ENCODE peak calls at places on chromosomes 3 and 15, in ten cellular contexts. R is left ventricle myocardium inferior; X is cardiac muscle cell; D is H1; F is heart left ventricle; W is CD8-positive, alpha-beta T cell; Q is stomach; U is IMR-90; K is transverse colon; J is endothelial cell of umbilical vein. Z is an unnamed sample.

GRCh38 chr3:188362405-188362831 is 208.5 kb downstream of the LPP start:
- DNase-seq in F (no peak), Q (no peak), X (peak; percentile 85), D (no peak), U (peak; percentile 69), J (peak; percentile 84), R (no peak), K (no peak), W (no peak), Z (no peak)

GRCh38 chr15:80175436-80175835 is 22.6 kb downstream of the FAH start:
- DNase-seq in F (no peak), X (no peak), D (no peak), W (no peak), Q (no peak), U (no peak), J (no peak), K (no peak), R (no peak), Z (no peak)

GRCh38 chr3:139718415-139718814 is 40.6 kb upstream of the NMNAT3 start:
- DNase-seq in R (peak; percentile 44), F (peak; percentile 35), J (no peak), U (peak; percentile 3), Q (no peak), K (peak; percentile 8), D (peak; percentile 68), X (peak; percentile 41), W (no peak), Z (no peak)

GRCh38 chr3:132593950-132594328 is 3.1 kb upstream of the ACKR4 start:
- DNase-seq in K (no peak), F (no peak), R (no peak), W (no peak), J (peak; percentile 93), D (no peak), Q (no peak), X (peak; percentile 49), U (peak; percentile 85), Z (no peak)

GRCh38 chr3:76063019-76063418 is 277.7 kb upstream of the ZNF717 start:
- DNase-seq in W (no peak), U (peak; percentile 82), R (no peak), D (no peak), Q (no peak), K (no peak), X (peak; percentile 21), J (no peak), F (no peak), Z (no peak)

GRCh38 chr15:88950600-88951160 is 37.5 kb upstream of the MFGE8 start:
- DNase-seq in F (no peak), U (no peak), R (no peak), Q (no peak), K (no peak), W (no peak), D (no peak), X (no peak), J (no peak), Z (no peak)

GRCh38 chr3:46280105-46280797 is 38.0 kb downstream of the CCR3 start:
- DNase-seq in R (no peak), X (peak; percentile 35), K (no peak), F (no peak), U (peak; percentile 30), Q (no peak), D (no peak), W (no peak), J (no peak), Z (peak; percentile 45)

GRCh38 chr3:73687081-73688004 is 62.6 kb upstream of the PDZRN3 start:
- DNase-seq in W (no peak), J (no peak), D (no peak), Q (no peak), F (no peak), U (peak; percentile 71), R (no peak), X (no peak), K (no peak), Z (no peak)

GRCh38 chr15:82679626-82680199 is 30.0 kb downstream of the AP3B2 start:
- DNase-seq in X (no peak), J (no peak), K (no peak), R (no peak), D (no peak), F (no peak), U (no peak), Q (no peak), W (no peak), Z (no peak)

GRCh38 chr3:194275231-194275671 is 75.9 kb downstream of the CPN2 start:
- DNase-seq in Q (no peak), X (no peak), R (no peak), K (no peak), J (peak; percentile 24), W (no peak), D (no peak), F (peak; percentile 15), U (no peak), Z (no peak)

GRCh38 chr3:125143538-125143937 is 69.0 kb downstream of the SLC12A8 start:
- DNase-seq in Q (no peak), U (no peak), X (peak; percentile 50), J (no peak), R (no peak), W (no peak), D (no peak), K (no peak), F (no peak), Z (no peak)

DNA sequence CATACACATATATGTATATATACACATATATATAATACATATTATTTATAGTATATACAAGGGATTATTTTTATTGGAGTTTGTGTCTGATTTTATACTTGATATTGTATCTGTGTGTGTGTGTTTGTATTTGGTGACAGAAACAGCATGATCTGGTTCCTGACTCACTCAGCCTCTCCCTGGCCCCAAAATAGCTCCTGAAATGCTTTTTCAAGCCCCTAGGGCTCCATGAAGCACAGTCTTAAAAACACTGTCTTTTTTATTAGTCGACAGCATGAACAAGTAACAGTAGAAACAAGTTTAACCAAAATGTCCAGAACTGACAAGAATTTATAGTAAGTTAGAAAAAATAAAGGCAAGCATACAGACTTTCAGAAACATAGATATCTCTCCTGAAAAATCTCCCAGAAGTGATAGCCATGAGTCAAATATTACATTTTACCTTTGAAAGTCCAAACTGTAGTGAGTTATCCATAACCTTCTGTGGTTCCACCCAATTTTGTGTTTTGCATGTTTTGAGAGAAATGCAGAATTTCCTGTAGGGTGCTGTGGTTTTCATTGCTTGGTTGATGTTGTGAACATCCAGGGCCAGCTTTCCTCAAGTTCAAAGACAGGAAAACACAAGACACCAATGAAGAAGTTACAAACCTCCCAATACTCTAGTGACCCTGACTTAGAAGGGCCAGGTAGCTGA is 98.5 kb upstream of the CCDC80 start:
- DNase-seq in X (no peak), R (no peak), F (no peak), J (no peak), K (no peak), U (peak; percentile 50), Q (no peak), D (no peak), W (no peak), Z (no peak)
- TF ChIP-seq CTCF in X (no peak), R (no peak), F (no peak), J (no peak), K (no peak), U (peak; percentile 6), Q (no peak), D (no peak), W (no peak), Z (no peak)

DNA sequence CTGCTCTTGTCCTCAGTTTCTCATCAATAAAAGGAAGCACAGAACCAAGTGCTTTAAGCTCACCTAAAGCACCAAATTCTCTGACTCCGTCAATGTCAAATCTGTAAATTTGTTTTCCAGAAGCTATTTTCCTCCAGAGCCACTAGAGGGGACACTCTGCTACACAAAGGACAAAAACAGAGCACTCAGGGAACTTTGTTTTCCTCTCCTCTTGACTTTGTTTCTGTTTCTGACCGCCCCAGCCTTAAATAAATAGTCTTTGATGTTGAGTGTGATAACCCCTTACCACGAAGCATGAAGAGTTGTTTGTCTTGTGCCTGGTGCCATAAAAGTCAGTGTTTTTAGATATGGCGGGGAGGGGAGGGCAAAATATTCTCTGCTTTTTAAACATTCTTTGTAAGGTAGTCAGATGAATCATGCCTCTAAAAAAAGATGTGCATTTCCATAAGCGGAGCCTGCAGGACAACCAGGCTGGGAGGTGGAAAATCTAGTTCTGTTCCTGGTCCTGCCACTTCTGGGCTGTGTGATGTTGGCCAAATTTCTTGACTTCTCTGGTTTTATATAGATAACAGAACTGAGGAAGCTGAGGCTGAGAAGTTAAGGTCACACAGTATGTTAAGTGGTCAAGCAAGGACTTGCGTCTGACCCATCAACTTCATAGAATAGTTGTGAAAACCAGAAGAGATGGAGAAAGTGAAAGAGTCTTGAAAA is 7.3 kb upstream of the ZBTB38 start:
- DNase-seq in D (no peak), R (no peak), K (no peak), U (peak; percentile 90), X (peak; percentile 91), W (no peak), F (no peak), Q (no peak), J (peak; percentile 92), Z (peak; percentile 32)
- H3K27ac ChIP-seq in D (no peak overlapping the region), R (peak overlapping the region; percentile 54), K (peak overlapping the region; percentile 67), U (peak overlapping the region; percentile 85), X (no peak overlapping the region), W (no peak overlapping the region), F (peak overlapping the region; percentile 49), Q (peak overlapping the region; percentile 23), J (peak overlapping the region; percentile 53), Z (peak overlapping the region; percentile 33)

DNA sequence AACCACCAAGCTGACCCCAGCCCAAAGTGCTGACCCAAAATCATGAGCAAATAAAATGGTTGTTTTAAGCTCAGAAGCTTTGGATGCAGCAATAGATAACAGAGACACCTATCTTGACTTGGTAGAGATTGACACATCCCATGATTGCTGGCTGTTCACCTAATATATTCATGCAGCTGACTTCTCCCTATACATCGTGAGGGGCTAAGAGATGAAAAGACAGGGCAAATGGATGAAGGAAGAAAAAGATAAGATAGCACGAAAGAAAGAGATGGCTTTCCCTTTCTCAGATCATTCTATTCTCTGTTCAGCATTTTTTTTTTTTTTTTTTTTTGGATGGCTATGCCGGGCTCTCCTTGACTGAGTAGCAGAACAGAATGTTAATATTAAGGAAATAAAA is 141.5 kb upstream of the ADAMTS9 start:
- DNase-seq in J (no peak), Q (no peak), W (no peak), K (no peak), U (no peak), F (no peak), R (no peak), X (no peak), D (no peak), Z (no peak)
- H3K36me3 ChIP-seq in J (no peaks in the 10 kb centered on the region), Q (no peaks in the 10 kb centered on the region), W (no peaks in the 10 kb centered on the region), K (no peaks in the 10 kb centered on the region), U (no peaks in the 10 kb centered on the region), F (no peaks in the 10 kb centered on the region), R (no peaks in the 10 kb centered on the region), X (no peaks in the 10 kb centered on the region), D (no peaks in the 10 kb centered on the region), Z (no peaks in the 10 kb centered on the region)

DNA sequence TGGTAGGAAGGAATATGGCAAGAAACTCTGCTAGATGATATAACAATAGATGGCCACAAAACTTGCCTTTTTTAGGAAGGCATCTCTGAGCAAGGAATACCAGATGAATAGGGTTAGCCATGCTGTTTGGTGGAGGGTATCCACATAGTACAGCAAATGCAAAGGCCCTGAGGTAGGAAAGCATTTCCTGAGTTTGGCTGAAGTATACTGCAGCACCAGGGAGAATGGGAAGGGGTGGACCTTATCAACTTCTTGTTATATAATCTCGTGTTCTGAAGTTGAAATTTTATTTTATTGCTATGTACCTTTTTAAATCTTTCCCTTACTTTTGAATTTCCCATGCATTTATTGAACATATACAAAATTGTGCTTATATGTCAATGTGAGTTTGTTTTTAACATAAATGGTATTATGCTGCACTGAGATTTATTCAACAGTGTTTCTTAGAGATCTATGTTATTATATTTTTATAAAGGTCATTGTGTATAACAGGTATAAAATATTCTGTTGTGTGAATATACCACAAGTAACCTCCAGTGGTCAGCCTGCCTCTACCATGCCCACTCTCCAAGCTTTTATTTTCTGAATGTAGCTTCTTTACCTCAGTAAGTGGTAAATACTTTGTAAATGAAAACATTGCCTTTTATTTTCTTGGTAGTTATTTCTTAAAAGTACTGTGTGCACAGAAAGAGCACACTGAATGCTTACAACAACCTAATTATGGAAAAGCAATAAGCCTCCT is 2.8 kb upstream of the KAT2B start:
- DNase-seq in F (no peak), X (no peak), J (no peak), K (no peak), U (no peak), R (no peak), Q (no peak), W (no peak), D (no peak), Z (no peak)
- TF ChIP-seq CTCF in F (peak; percentile 26), X (peak; percentile 3), J (no peak), K (no peak), U (no peak), R (no peak), Q (no peak), W (no peak), D (no peak), Z (no peak)

Z was measured in lung.